ENCODE peak calls at places on chromosomes 7 and 10, in nine cellular contexts. H is fibroblast of mammary gland, A is WTC11, N is tibial artery, P is brain pericyte, X is ecto neural progenitor cell, W is GM04504, E is NCI-H187 treated with DMSO at 0.1 percent for 48 hours, K is AG10803. J is an unnamed sample.

GRCh38 chr10:102644646-102645387 is 538 bp downstream of the TRIM8 start:
- DNase-seq in P (no peak), N (peak; percentile 93), X (peak; percentile 84), K (peak; percentile 72), W (no peak), H (peak; percentile 62), A (peak; percentile 83), E (no peak), J (no peak)

GRCh38 chr10:28875535-28876208 is 198.4 kb downstream of the BAMBI start:
- DNase-seq in N (no peak), H (no peak), P (no peak), W (no peak), X (peak; percentile 51), E (no peak), K (no peak), A (peak; percentile 21), J (no peak)

GRCh38 chr7:41415051-41415450 is 287.8 kb downstream of the INHBA start:
- DNase-seq in N (no peak), H (no peak), K (no peak), P (no peak), W (no peak), X (no peak), E (no peak), A (no peak), J (no peak)

GRCh38 chr10:72274213-72274729 is 547 bp downstream of the DDIT4 start:
- DNase-seq in K (no peak), N (no peak), W (no peak), H (no peak), X (no peak), E (no peak), A (no peak), P (no peak), J (no peak)

GRCh38 chr7:5701085-5701914 is 80.2 kb downstream of the RNF216 start:
- DNase-seq in P (no peak), W (no peak), E (no peak), H (peak; percentile 29), A (no peak), X (no peak), K (no peak), N (no peak), J (no peak)

GRCh38 chr10:84826704-84827103 is 498.3 kb downstream of the CCSER2 start:
- DNase-seq in W (no peak), X (no peak), H (no peak), E (no peak), N (no peak), K (peak; percentile 13), P (no peak), A (no peak), J (no peak)

GRCh38 chr10:129526943-129527342 is 59.9 kb downstream of the MGMT start:
- DNase-seq in H (no peak), P (no peak), A (no peak), W (no peak), E (no peak), K (no peak), N (no peak), X (no peak), J (no peak)

GRCh38 chr7:73823257-73823656 is 7.5 kb upstream of the CLDN4 start:
- DNase-seq in K (no peak), E (no peak), H (no peak), X (no peak), W (no peak), A (no peak), N (no peak), P (no peak), J (no peak)

GRCh38 chr10:114028425-114028824 is 15.2 kb upstream of the ADRB1 start:
- DNase-seq in H (no peak), N (no peak), P (no peak), X (no peak), E (no peak), W (no peak), K (no peak), A (no peak), J (no peak)

GRCh38 chr7:26436996-26437547 is 145.4 kb downstream of the SNX10 start:
- DNase-seq in H (no peak), N (no peak), A (no peak), X (no peak), W (no peak), P (no peak), E (no peak), K (no peak), J (no peak)

GRCh38 chr10:88881922-88882645 is 2.0 kb downstream of the STAMBPL1 start:
- DNase-seq in K (no peak), A (no peak), W (no peak), X (no peak), P (no peak), E (no peak), H (no peak), N (no peak), J (no peak)

GRCh38 chr10:31808258-31809218 is 120.1 kb downstream of the ARHGAP12 start:
- DNase-seq in E (no peak), X (no peak), H (peak; percentile 82), A (no peak), P (peak; percentile 44), K (peak; percentile 89), W (peak; percentile 70), N (no peak), J (no peak)

GRCh38 chr10:124091646-124092269 is 1.6 kb downstream of the CHST15 start:
- DNase-seq in X (peak; percentile 67), H (no peak), K (no peak), W (no peak), A (peak; percentile 59), E (no peak), P (no peak), N (peak; percentile 73), J (no peak)

GRCh38 chr10:101493782-101494281 is 94.2 kb downstream of the POLL start:
- DNase-seq in W (no peak), P (no peak), K (no peak), A (no peak), N (no peak), E (no peak), X (no peak), H (no peak), J (no peak)

J was measured in thoracic aorta.